ENCODE peak calls at places on chromosomes 1 and 21, in five cellular contexts. E is H1; U is A172; R is activated T-cell treated with anti-CD3 and anti-CD28 coated beads, Interleukin-2, amount 50 U/mL, for 1 hour; F is heart left ventricle. Z is an unnamed sample.

GRCh38 chr1:145901312-145902021 is 8.4 kb downstream of the ITGA10 start:
- DNase-seq in E (no peak), U (no peak), R (no peak), F (no peak), Z (no peak)

GRCh38 chr1:147079400-147080012 is 92.8 kb downstream of the PRKAB2 start:
- DNase-seq in E (peak; percentile 65), U (no peak), R (peak; percentile 38), F (no peak), Z (no peak)

GRCh38 chr21:16570856-16571255 is 841.1 kb downstream of the USP25 start:
- DNase-seq in E (no peak), U (peak; percentile 56), R (no peak), F (no peak), Z (no peak)

GRCh38 chr1:180952657-180953013 is 39.9 kb downstream of the KIAA1614 start:
- DNase-seq in E (no peak), U (no peak), R (no peak), F (no peak), Z (peak; percentile 37)

GRCh38 chr1:53585116-53585515 is 125.9 kb downstream of the DMRTB1 start:
- DNase-seq in E (no peak), U (no peak), R (peak; percentile 18), F (peak; percentile 4), Z (no peak)

GRCh38 chr1:58922302-58923089 is 138.6 kb upstream of the JUN start:
- DNase-seq in E (no peak), U (peak; percentile 23), R (peak; percentile 46), F (peak; percentile 87), Z (peak; percentile 97)

GRCh38 chr1:27782950-27783349 is 9.9 kb downstream of the STX12 start:
- DNase-seq in E (no peak), U (no peak), R (no peak), F (no peak), Z (no peak)

GRCh38 chr1:3680488-3681230 is 28.3 kb downstream of the TP73 start:
- DNase-seq in E (no peak), U (no peak), R (no peak), F (peak; percentile 26), Z (no peak)

GRCh38 chr1:59026472-59026948 is 242.7 kb upstream of the JUN start:
- DNase-seq in E (no peak), U (peak; percentile 79), R (no peak), F (no peak), Z (no peak)

GRCh38 chr1:41045740-41046139 is 24.2 kb upstream of the SLFNL1 start:
- DNase-seq in E (no peak), U (no peak), R (no peak), F (no peak), Z (peak; percentile 28)

GRCh38 chr1:1543706-1544099 is 3.3 kb upstream of the TMEM240 start:
- DNase-seq in E (no peak), U (no peak), R (no peak), F (peak; percentile 88), Z (peak; percentile 69)

GRCh38 chr1:27001570-27002360 is 8.3 kb downstream of the TRNP1 start:
- DNase-seq in E (peak; percentile 54), U (no peak), R (no peak), F (peak; percentile 73), Z (no peak)